ENCODE peak calls at places on chromosomes 1 and 21, in five cellular contexts. T, L, G, J and N are unnamed samples.

GRCh38 chr1:156833598-156833997 is 16.9 kb upstream of the SH2D2A start:
- DNase-seq in L (no peak), G (no peak), T (no peak), J (no peak), N (no peak)

GRCh38 chr1:64967381-64967780 is 1.0 kb upstream of the JAK1 start:
- DNase-seq in T (no peak), G (no peak), J (no peak), L (no peak), N (no peak)

GRCh38 chr1:234579967-234580366 is 30.0 kb downstream of the IRF2BP2 start:
- DNase-seq in J (no peak), G (no peak), T (no peak), L (no peak), N (no peak)

GRCh38 chr1:68321084-68321685 is 88.9 kb upstream of the WLS start:
- DNase-seq in T (peak), J (peak), L (peak), G (peak), N (peak)

GRCh38 chr1:52056110-52056936 is at the start of gene BTF3L4:
- DNase-seq in J (peak), L (peak), T (peak), G (peak), N (peak)

GRCh38 chr21:38671716-38672115 is 134.0 kb upstream of the ETS2 start:
- DNase-seq in T (no peak), G (no peak), L (no peak), J (no peak), N (peak)

GRCh38 chr1:22849770-22850169 is 122.9 kb downstream of the LACTBL1 start:
- DNase-seq in T (no peak), G (no peak), J (no peak), L (no peak), N (no peak)

GRCh38 chr1:47782414-47783165 is 214.6 kb downstream of the TRABD2B start:
- DNase-seq in J (no peak), L (no peak), G (no peak), T (no peak), N (peak)

GRCh38 chr1:9128161-9128519 is 762 bp downstream of the GPR157 start:
- DNase-seq in L (no peak), G (peak), T (peak), J (peak), N (no peak)

GRCh38 chr1:85224734-85225623 is 24.2 kb upstream of the SYDE2 start:
- DNase-seq in J (peak), G (peak), L (no peak), T (peak), N (no peak)

GRCh38 chr21:32806810-32807386 is 35.3 kb upstream of the PAXBP1 start:
- DNase-seq in G (no peak), T (no peak), J (no peak), L (peak), N (no peak)

GRCh38 chr1:170150921-170151320 is 5.2 kb downstream of the NTMT2 start:
- DNase-seq in G (no peak), T (no peak), J (no peak), L (no peak), N (no peak)

GRCh38 chr1:54791880-54792522 is 9.1 kb downstream of the TTC22 start:
- DNase-seq in J (peak), L (peak), T (no peak), G (no peak), N (peak)

GRCh38 chr1:214135886-214136285 is 145.1 kb upstream of the SMYD2 start:
- DNase-seq in L (no peak), T (no peak), J (no peak), G (no peak), N (no peak)

GRCh38 chr1:183879477-183879876 is 74.6 kb downstream of the RGL1 start:
- DNase-seq in J (peak), T (no peak), L (no peak), G (no peak), N (no peak)

GRCh38 chr1:23471473-23472075 is 12.4 kb downstream of the ASAP3 start:
- DNase-seq in L (no peak), T (no peak), J (no peak), G (no peak), N (no peak)

GRCh38 chr1:185338719-185339622 is 21.9 kb upstream of the IVNS1ABP start:
- DNase-seq in G (peak), T (no peak), J (no peak), L (no peak), N (peak)

GRCh38 chr1:7284839-7285435 is 486.2 kb upstream of the VAMP3 start:
- DNase-seq in L (no peak), T (no peak), G (no peak), J (no peak), N (no peak)

DNA sequence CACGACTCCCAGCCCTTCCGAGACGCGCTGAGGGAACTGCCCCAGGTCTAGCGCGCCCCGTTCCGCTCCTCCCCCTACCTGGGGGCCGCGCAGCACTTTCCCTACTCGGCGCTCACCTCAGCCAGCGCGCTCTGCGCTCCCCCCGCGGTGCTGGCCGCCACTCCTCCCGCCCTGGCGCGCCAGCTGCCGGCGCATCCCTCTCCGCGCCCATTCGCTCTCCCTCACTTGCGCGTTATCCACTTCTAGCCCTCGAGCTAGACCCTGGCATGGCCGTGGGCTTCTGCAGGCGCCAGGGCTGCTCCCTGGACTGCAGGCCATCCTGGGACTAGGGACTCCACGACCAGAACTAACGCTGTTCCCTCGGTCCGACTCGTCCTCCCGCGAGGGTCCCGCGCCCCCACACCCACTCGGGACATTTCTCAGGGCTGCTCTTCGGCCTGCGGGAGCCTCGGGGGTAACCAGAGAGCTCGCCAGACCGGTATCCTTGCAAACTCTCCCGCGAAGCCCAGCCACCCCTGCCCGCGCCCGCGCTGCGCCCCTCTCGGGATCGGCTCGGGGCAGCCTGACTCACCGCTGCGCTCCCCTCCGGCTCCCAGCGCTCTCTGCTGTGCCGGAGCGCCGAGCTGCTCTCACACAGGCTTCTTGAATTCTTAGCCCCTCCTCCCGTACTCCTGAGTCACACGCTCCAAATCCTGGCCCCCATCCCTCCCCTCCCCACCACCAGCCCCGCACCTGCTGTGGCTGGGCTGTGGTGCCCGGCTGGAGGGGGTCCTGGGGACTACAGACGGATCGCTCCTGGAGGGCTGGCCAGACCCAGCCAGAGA is at the start of gene NGF:
- DNase-seq in L (peak), G (no peak), J (peak), T (no peak), N (peak)
- H3K4me3 ChIP-seq in L (peak), G (no peak), J (peak), T (peak), N (peak)

GRCh38 chr1:44571712-44572571 is 102.3 kb downstream of the TMEM53 start:
- DNase-seq in J (no peak), G (no peak), T (no peak), L (no peak), N (no peak)
- TF ChIP-seq CTCF in J (peak), G (no peak), T (no peak), L (peak), N (peak)

GRCh38 chr1:41578712-41579335 is 94.3 kb upstream of the EDN2 start:
- DNase-seq in L (peak), T (no peak), G (no peak), J (peak), N (peak)
- H3K4me3 ChIP-seq in L (no peak), T (no peak), G (no peak), J (no peak), N (no peak)

GRCh38 chr1:40652452-40652851 is 13.0 kb downstream of the RIMS3 start:
- DNase-seq in J (no peak), L (no peak), G (no peak), T (no peak), N (no peak)

GRCh38 chr1:40649592-40649930 is 15.9 kb downstream of the RIMS3 start:
- DNase-seq in G (no peak), T (no peak), J (no peak), L (no peak), N (no peak)

GRCh38 chr1:40648928-40649591 is 16.4 kb downstream of the RIMS3 start:
- DNase-seq in G (no peak), J (no peak), L (no peak), T (no peak), N (no peak)

GRCh38 chr1:40651138-40651857 is 14.2 kb downstream of the RIMS3 start:
- DNase-seq in L (no peak), G (peak), J (no peak), T (no peak), N (no peak)

DNA sequence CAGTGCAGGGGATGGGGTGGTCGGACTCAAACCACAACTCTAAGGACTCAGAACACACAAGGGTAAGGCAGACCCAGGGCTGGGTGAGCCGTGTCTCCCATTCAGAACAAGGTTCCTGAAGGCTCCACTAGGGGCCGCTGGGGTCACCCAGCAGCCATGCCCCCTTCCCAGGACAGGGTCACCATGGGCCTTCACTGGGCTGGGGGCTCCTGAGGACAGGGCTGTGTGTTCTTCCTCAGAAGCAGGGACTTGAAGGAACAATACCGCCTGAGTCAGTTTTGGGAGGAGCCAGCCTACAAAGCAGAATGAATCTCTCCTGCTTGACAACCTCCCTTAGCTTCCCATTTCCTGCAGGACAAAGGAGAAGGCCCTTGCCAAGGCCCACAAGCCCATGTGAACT is 15.4 kb downstream of the RIMS3 start:
- DNase-seq in L (no peak), J (no peak), T (no peak), G (no peak), N (peak)
- TF ChIP-seq CTCF in L (peak), J (no peak), T (no peak), G (no peak), N (peak)